ENCODE peak calls at places on chromosomes 16 and 17, in seven cellular contexts. N, T, L, D, W, E and C are unnamed samples.

GRCh38 chr17:59746849-59747445 is 39.5 kb downstream of the VMP1 start:
- DNase-seq in N (no peak), T (no peak), L (no peak), D (no peak), W (no peak), E (no peak), C (no peak)

GRCh38 chr17:144936-145670 is 7.7 kb downstream of the SCGB1C2 start:
- DNase-seq in N (no peak), T (peak; percentile 7), L (no peak), D (no peak), W (peak; percentile 30), E (peak; percentile 2), C (peak; percentile 13)

GRCh38 chr17:55089955-55090573 is 121.5 kb downstream of the STXBP4 start:
- DNase-seq in N (no peak), T (no peak), L (no peak), D (peak; percentile 79), W (no peak), E (no peak), C (no peak)

GRCh38 chr17:45238155-45238774 is 16.6 kb downstream of the FMNL1 start:
- DNase-seq in N (no peak), T (no peak), L (no peak), D (no peak), W (no peak), E (no peak), C (no peak)

GRCh38 chr17:28725660-28726395 is at the start of gene TLCD1:
- DNase-seq in N (peak; percentile 76), T (peak; percentile 53), L (no peak), D (no peak), W (peak; percentile 84), E (peak; percentile 61), C (no peak)

GRCh38 chr16:86512301-86512859 is 2.1 kb downstream of the FOXF1 start:
- DNase-seq in N (no peak), T (no peak), L (no peak), D (no peak), W (peak; percentile 79), E (no peak), C (no peak)

GRCh38 chr17:41069031-41069430 is 3.4 kb upstream of the KRTAP2-4 start:
- DNase-seq in N (no peak), T (no peak), L (no peak), D (no peak), W (no peak), E (no peak), C (no peak)

GRCh38 chr16:77584205-77584859 is 138.0 kb upstream of the NUDT7 start:
- DNase-seq in N (peak; percentile 67), T (no peak), L (no peak), D (no peak), W (no peak), E (peak; percentile 44), C (no peak)

GRCh38 chr17:59899099-59899498 is 6.2 kb downstream of the RPS6KB1 start:
- DNase-seq in N (peak; percentile 23), T (no peak), L (no peak), D (no peak), W (no peak), E (no peak), C (peak; percentile 15)

GRCh38 chr16:69535123-69536050 is 30.4 kb upstream of the NFAT5 start:
- DNase-seq in N (no peak), T (no peak), L (no peak), D (no peak), W (no peak), E (no peak), C (no peak)

GRCh38 chr17:27956601-27957445 is 63.7 kb upstream of the LYRM9 start:
- DNase-seq in N (peak; percentile 91), T (no peak), L (no peak), D (no peak), W (no peak), E (no peak), C (peak; percentile 57)

GRCh38 chr17:20063665-20064648 is 54.8 kb downstream of the SPECC1 start:
- DNase-seq in N (peak; percentile 55), T (peak; percentile 96), L (peak; percentile 84), D (peak; percentile 76), W (peak; percentile 90), E (peak; percentile 51), C (peak; percentile 84)

GRCh38 chr16:90047714-90048346 is 28.6 kb upstream of the DBNDD1 start:
- DNase-seq in N (no peak), T (peak; percentile 59), L (no peak), D (no peak), W (no peak), E (no peak), C (no peak)

GRCh38 chr16:12543700-12544476 is 259.8 kb downstream of the CPPED1 start:
- DNase-seq in N (no peak), T (no peak), L (no peak), D (peak; percentile 48), W (no peak), E (no peak), C (no peak)

GRCh38 chr16:60127196-60127595 is 1393.1 kb upstream of the GOT2 start:
- DNase-seq in N (no peak), T (no peak), L (no peak), D (no peak), W (no peak), E (no peak), C (no peak)

GRCh38 chr17:57548421-57549385 is 196.4 kb downstream of the CCDC182 start:
- DNase-seq in N (no peak), T (peak; percentile 56), L (no peak), D (no peak), W (no peak), E (no peak), C (no peak)

GRCh38 chr17:40942553-40942952 is 5.1 kb upstream of the KRT23 start:
- DNase-seq in N (no peak), T (no peak), L (no peak), D (no peak), W (no peak), E (no peak), C (no peak)

GRCh38 chr16:17602678-17603077 is 131.9 kb upstream of the XYLT1 start:
- DNase-seq in N (no peak), T (no peak), L (no peak), D (no peak), W (no peak), E (no peak), C (no peak)

GRCh38 chr17:37391146-37391545 is 15.4 kb downstream of the C17orf78 start:
- DNase-seq in N (no peak), T (no peak), L (no peak), D (no peak), W (no peak), E (no peak), C (no peak)

GRCh38 chr17:44108440-44109311 is 14.8 kb downstream of the HDAC5 start:
- DNase-seq in N (peak; percentile 63), T (peak; percentile 98), L (peak; percentile 94), D (no peak), W (peak; percentile 98), E (peak; percentile 29), C (peak; percentile 70)

GRCh38 chr16:63650550-63650949 is 1471.3 kb downstream of the CDH11 start:
- DNase-seq in N (no peak), T (no peak), L (no peak), D (no peak), W (no peak), E (no peak), C (no peak)

DNA sequence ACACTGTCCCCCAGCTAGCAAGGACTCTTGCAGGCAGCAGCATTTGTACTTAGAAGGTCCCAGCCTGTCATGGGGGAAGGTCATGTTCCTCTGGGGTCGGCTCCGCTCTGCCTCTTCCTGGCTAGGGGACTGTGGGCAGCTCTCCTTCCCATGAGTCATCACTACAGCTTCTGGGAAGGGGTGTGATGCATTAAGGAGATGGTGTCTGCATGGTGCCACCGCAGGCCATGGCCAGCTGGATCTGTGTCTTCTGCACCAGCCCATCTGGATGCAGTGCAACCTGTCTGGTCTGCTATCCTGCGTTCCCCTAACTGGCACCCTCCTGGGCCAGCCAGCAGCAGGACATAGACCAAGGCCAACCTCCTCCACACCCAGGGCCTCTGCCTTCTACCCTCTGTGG is 6.3 kb downstream of the STARD3 start:
- DNase-seq in N (no peak), T (no peak), L (no peak), D (no peak), W (no peak), E (no peak), C (no peak)
- H3K4me1 ChIP-seq in N (peaks cover 39% of the 10 kb centered on the region), T (peaks cover 10% of the 10 kb centered on the region), L (peaks cover 35% of the 10 kb centered on the region), D (peaks cover 11% of the 10 kb centered on the region), W (peaks cover 19% of the 10 kb centered on the region), E (peaks cover 7% of the 10 kb centered on the region), C (peaks cover 6% of the 10 kb centered on the region)

DNA sequence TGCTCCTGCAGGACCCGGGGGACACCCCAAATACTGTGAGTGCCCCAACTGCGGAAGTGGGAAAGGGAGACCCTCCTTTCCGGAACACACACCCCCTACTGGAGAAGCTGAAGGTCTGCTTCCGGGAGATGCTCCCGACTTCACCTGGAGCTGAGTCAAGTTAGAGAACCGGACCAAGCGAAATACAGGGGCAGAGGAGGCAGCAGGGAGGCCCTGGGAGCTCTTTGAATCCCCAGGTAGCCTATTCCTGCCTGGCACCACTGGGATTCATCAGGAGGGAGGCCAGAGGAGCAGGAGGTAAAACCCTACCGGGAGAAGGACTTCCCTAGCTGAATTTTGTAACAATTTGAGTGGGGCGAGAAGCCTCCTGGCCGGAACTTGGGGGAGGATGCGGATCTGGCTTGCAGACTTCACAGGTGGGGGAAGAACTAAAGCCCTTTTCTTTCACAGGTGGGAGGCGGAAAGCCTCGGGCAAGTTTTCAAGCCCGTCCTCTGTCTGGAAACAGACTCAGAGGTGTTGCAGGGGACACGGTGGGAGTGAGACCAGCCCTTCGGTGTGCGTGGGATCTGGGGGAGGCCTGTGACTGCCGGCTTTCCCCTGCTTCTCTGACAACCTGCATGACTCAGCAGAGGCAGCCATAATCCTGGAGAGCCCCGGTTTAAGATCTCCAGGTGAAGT is 22.4 kb upstream of the TEKT1 start:
- DNase-seq in N (peak; percentile 23), T (no peak), L (no peak), D (no peak), W (no peak), E (no peak), C (no peak)
- TF ChIP-seq POLR2A in N (no peak), T (no peak), L (no peak), D (no peak), W (no peak), E (no peak), C (no peak)

GRCh38 chr16:82636958-82637357 is 10.2 kb downstream of the CDH13 start:
- DNase-seq in N (no peak), T (no peak), L (no peak), D (no peak), W (no peak), E (no peak), C (no peak)
- H3K4me1 ChIP-seq in N (no peaks in the 10 kb centered on the region), T (no peaks in the 10 kb centered on the region), L (peaks cover 58% of the 10 kb centered on the region), D (no peaks in the 10 kb centered on the region), W (peaks cover 8% of the 10 kb centered on the region), E (no peaks in the 10 kb centered on the region), C (no peaks in the 10 kb centered on the region)

GRCh38 chr17:81866440-81867122 is 4.6 kb downstream of the ARHGDIA start:
- DNase-seq in N (no peak), T (no peak), L (no peak), D (no peak), W (no peak), E (no peak), C (no peak)

GRCh38 chr17:81868674-81869220 is 2.4 kb downstream of the ARHGDIA start:
- DNase-seq in N (peak; percentile 68), T (peak; percentile 61), L (no peak), D (no peak), W (peak; percentile 84), E (no peak), C (no peak)

GRCh38 chr17:81869221-81870154 is 1.6 kb downstream of the ARHGDIA start:
- DNase-seq in N (peak; percentile 56), T (peak; percentile 41), L (no peak), D (no peak), W (peak; percentile 73), E (no peak), C (no peak)

GRCh38 chr17:81867123-81867951 is 3.8 kb downstream of the ARHGDIA start:
- DNase-seq in N (peak; percentile 67), T (peak; percentile 55), L (no peak), D (no peak), W (no peak), E (no peak), C (no peak)

GRCh38 chr17:81867952-81868673 is 3.0 kb downstream of the ARHGDIA start:
- DNase-seq in N (no peak), T (no peak), L (no peak), D (no peak), W (no peak), E (no peak), C (no peak)
- TF ChIP-seq POLR2A in N (no peak), T (no peak), L (no peak), D (peak; percentile 90), W (no peak), E (no peak), C (no peak)